ENCODE peak calls at places on chromosome 14, in five cellular contexts. C is tibial artery; V is CD8-positive, alpha-beta T cell; P is vagina; S is AG04450. J is an unnamed sample.

GRCh38 chr14:101185081-101185835 is 281.7 kb upstream of the RTL1 start:
- DNase-seq in P (no peak), S (no peak), V (no peak), C (no peak), J (no peak)

GRCh38 chr14:91947196-91948184 is at the start of gene FBLN5:
- DNase-seq in S (peak; percentile 74), P (no peak), V (no peak), C (peak; percentile 84), J (peak; percentile 79)

GRCh38 chr14:100534528-100535286 is 52.5 kb downstream of the BEGAIN start:
- DNase-seq in V (no peak), S (no peak), C (no peak), P (no peak), J (peak; percentile 37)

GRCh38 chr14:91364524-91365270 is 52.9 kb downstream of the CCDC88C start:
- DNase-seq in V (no peak), P (no peak), S (no peak), C (no peak), J (no peak)

GRCh38 chr14:53925201-53925766 is 31.3 kb downstream of the BMP4 start:
- DNase-seq in S (no peak), C (no peak), V (no peak), P (no peak), J (no peak)

GRCh38 chr14:78075033-78075432 is 95.1 kb upstream of the NRXN3 start:
- DNase-seq in V (no peak), S (no peak), C (no peak), P (no peak), J (no peak)

GRCh38 chr14:74476107-74476506 is 17.0 kb downstream of the NPC2 start:
- DNase-seq in P (no peak), V (no peak), S (no peak), C (no peak), J (no peak)

GRCh38 chr14:28294834-28295440 is 471.6 kb upstream of the FOXG1 start:
- DNase-seq in C (no peak), P (no peak), V (no peak), S (no peak), J (no peak)

GRCh38 chr14:33914676-33915516 is 36.0 kb downstream of the EGLN3 start:
- DNase-seq in C (peak; percentile 79), V (no peak), P (no peak), S (no peak), J (no peak)

GRCh38 chr14:102472815-102473158 is 36.8 kb downstream of the ANKRD9 start:
- DNase-seq in C (no peak), P (no peak), S (no peak), V (no peak), J (no peak)

DNA sequence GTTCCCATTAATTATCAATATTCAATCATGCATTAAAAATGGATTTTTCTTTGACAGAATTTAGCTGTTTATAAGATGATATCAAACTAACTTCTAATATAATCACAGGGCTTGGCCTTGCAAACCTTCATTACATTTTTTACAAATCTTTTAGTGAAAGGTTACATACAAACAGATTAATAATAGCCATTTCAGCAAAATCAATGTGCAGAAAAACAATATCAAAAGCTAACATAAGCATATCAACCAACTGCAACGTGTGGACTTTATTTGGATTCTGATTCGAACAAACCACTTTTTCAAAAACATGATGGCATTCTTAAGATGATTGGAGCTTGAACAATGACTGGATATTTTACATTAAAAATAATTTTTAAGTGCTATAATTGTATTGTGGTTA is 93.6 kb downstream of the OTX2 start:
- DNase-seq in P (no peak), V (no peak), C (no peak), S (no peak), J (no peak)
- TF ChIP-seq CTCF in P (no peak), V (no peak), C (no peak), S (no peak), J (no peak)

GRCh38 chr14:105783707-105784106 is 257.3 kb downstream of the TMEM121 start:
- DNase-seq in P (no peak), V (no peak), S (no peak), C (no peak), J (no peak)
- H3K9me3 ChIP-seq in P (no peaks in the 10 kb centered on the region), V (no peaks in the 10 kb centered on the region), S (peaks cover 41% of the 10 kb centered on the region), C (peaks cover 25% of the 10 kb centered on the region), J (peaks cover 22% of the 10 kb centered on the region)

DNA sequence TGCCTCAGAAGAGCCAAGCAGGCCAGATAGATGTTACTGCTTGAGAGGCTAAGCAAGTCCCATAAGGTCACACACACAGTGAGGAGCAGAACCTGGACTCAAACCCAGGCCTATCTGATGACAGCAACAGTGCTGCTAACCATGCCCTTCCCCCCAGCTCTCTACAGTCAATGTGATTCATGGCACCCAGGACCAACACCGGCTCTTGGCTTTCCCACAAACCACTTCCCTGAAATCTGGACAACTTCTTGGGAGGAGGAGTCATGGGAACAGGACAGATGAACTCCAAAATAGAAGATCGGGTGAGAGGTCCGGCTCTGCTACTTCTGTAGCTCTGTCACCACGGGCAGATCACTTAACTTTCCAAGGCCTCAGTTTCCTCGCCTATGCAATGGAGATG is 716 bp upstream of the PTGDR start:
- DNase-seq in C (peak; percentile 63), V (no peak), S (no peak), P (no peak), J (no peak)
- H3K4me3 ChIP-seq in C (no peak overlapping the region), V (no peak overlapping the region), S (no peak overlapping the region), P (no peak overlapping the region), J (no peak overlapping the region)

GRCh38 chr14:25484194-25484593 is 434.2 kb upstream of the STXBP6 start:
- DNase-seq in V (no peak), C (no peak), P (no peak), S (no peak), J (no peak)
- TF ChIP-seq CTCF in V (no peak), C (no peak), P (no peak), S (no peak), J (no peak)

GRCh38 chr14:70338550-70338949 is 20.9 kb downstream of the COX16 start:
- DNase-seq in V (no peak), P (no peak), S (no peak), C (no peak), J (no peak)
- H3K9me3 ChIP-seq in V (peaks cover 13% of the 10 kb centered on the region), P (peaks cover 17% of the 10 kb centered on the region), S (peaks cover 3% of the 10 kb centered on the region), C (peaks cover 9% of the 10 kb centered on the region), J (peaks cover 15% of the 10 kb centered on the region)

GRCh38 chr14:69573205-69573840 is 1.3 kb downstream of the CCDC177 start:
- DNase-seq in S (no peak), P (no peak), V (no peak), C (no peak), J (no peak)
- H3K4me3 ChIP-seq in S (no peak overlapping the region), P (no peak overlapping the region), V (peak overlapping the region; percentile 15), C (peak overlapping the region; percentile 41), J (peak overlapping the region; percentile 35)

GRCh38 chr14:38255408-38255672 is 553 bp downstream of the CLEC14A start:
- DNase-seq in C (no peak), S (no peak), V (no peak), P (no peak), J (peak; percentile 51)

GRCh38 chr14:38257500-38257899 is 1.6 kb upstream of the CLEC14A start:
- DNase-seq in S (no peak), C (no peak), V (no peak), P (no peak), J (no peak)

GRCh38 chr14:38254565-38255407 is 1.1 kb downstream of the CLEC14A start:
- DNase-seq in C (no peak), V (no peak), P (no peak), S (no peak), J (no peak)

GRCh38 chr14:38255673-38256357 is at the start of gene CLEC14A:
- DNase-seq in C (peak; percentile 71), S (no peak), P (no peak), V (no peak), J (peak; percentile 64)

DNA sequence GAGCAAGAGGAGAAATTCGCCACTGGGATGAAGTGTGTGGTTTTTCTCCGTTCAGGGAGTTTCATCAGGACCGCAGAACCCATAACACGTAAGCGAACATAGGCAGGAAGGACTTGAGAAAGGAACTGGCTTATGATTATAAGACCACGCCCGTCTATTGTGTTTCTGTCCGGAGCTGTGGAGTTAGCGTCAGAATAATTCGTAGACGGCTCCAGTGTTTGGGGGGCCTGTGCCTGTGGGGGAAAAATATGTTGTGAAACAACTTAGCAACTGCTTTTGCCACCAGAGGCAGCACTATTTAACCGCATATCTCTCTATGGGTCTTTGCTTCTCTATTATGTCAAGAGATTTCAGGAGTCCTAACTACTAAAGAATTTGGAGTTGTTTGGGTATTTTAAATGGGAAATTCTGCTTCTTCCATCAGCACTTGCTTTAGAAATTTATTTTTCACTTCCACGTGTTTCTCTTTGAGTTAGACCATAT is 506 bp upstream of the CLEC14A start:
- DNase-seq in P (no peak), V (no peak), S (no peak), C (no peak), J (no peak)
- TF ChIP-seq CTCF in P (no peak), V (no peak), S (peak; percentile 2), C (no peak), J (peak; percentile 27)

DNA sequence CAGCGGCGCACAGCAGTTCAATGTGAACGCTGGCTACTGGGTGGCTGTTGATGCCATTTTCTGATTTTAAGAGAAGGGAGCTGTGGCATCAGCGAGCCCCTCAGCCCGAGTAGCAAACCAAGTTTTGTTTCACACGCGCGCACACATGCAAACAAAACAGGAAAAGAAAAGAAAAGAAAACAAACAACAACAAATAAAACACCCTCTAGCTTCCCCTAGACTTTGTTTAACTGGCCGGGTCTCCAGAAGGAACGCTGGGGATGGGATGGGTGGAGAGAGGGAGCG is 540 bp downstream of the PAX9 start:
- DNase-seq in C (no peak), P (no peak), V (no peak), S (no peak), J (no peak)
- H3K9me3 ChIP-seq in C (no peaks in the 10 kb centered on the region), P (no peaks in the 10 kb centered on the region), V (no peaks in the 10 kb centered on the region), S (peaks cover 36% of the 10 kb centered on the region), J (no peaks in the 10 kb centered on the region)

GRCh38 chr14:59161571-59162175 is 26.8 kb upstream of the DAAM1 start:
- DNase-seq in V (no peak), S (peak; percentile 33), C (peak; percentile 68), P (no peak), J (no peak)
- H3K4me3 ChIP-seq in V (no peak overlapping the region), S (peak overlapping the region; percentile 11), C (no peak overlapping the region), P (no peak overlapping the region), J (no peak overlapping the region)

DNA sequence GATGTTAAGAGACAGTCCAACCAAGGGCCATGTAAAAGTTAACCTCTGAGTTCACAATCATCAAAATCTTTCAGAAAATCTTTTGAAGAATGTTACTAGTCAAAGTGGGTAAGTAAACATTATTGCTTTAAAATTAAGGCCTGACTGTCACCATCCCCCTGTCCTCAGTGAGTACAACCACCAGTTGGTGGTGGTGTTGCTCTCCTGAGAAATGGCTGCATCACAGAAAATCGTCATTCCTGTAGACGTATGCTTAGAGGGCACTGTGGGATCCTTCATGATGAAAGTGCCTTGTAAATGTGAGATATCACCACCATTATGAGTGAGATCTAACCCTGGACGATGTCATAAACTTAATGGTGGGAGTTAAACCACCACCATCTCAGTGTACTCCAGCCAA is 451.2 kb downstream of the RPS29 start:
- DNase-seq in S (no peak), C (no peak), V (no peak), P (no peak), J (no peak)
- TF ChIP-seq CTCF in S (no peak), C (peak; percentile 8), V (no peak), P (no peak), J (peak; percentile 10)